ENCODE peak calls at places on chromosomes 16 and 17, in four cellular contexts. Z, Y, F and B are unnamed samples.

GRCh38 chr17:44363613-44364159 is at the start of gene FAM171A2:
- DNase-seq in Z (peak; percentile 81), Y (peak; percentile 57), F (peak; percentile 82), B (peak; percentile 71)

GRCh38 chr17:75390982-75391381 is 14.5 kb downstream of the GRB2 start:
- DNase-seq in Z (no peak), Y (no peak), F (no peak), B (no peak)

GRCh38 chr17:61403846-61404701 is 4.4 kb downstream of the TBX2 start:
- DNase-seq in Z (peak; percentile 74), Y (no peak), F (no peak), B (no peak)

GRCh38 chr16:12421688-12422087 is 382.0 kb downstream of the CPPED1 start:
- DNase-seq in Z (no peak), Y (no peak), F (no peak), B (no peak)

GRCh38 chr17:226773-227580 is 45.5 kb upstream of the DOC2B start:
- DNase-seq in Z (peak; percentile 52), Y (no peak), F (no peak), B (no peak)

GRCh38 chr16:84893849-84894599 is 74.2 kb downstream of the CRISPLD2 start:
- DNase-seq in Z (no peak), Y (no peak), F (no peak), B (no peak)

GRCh38 chr16:5349661-5350060 is 252.1 kb upstream of the EEF2KMT start:
- DNase-seq in Z (no peak), Y (no peak), F (no peak), B (no peak)

GRCh38 chr17:48860034-48860433 is 29.2 kb downstream of the CALCOCO2 start:
- DNase-seq in Z (no peak), Y (no peak), F (no peak), B (no peak)

GRCh38 chr16:89565506-89566372 is 5.3 kb downstream of the RPL13 start:
- DNase-seq in Z (peak; percentile 80), Y (no peak), F (no peak), B (no peak)

GRCh38 chr16:70470927-70471341 is 16.5 kb downstream of the FCSK start:
- DNase-seq in Z (no peak), Y (no peak), F (peak; percentile 59), B (no peak)

GRCh38 chr16:87416826-87417471 is 24.8 kb downstream of the MAP1LC3B start:
- DNase-seq in Z (no peak), Y (no peak), F (peak; percentile 58), B (peak; percentile 23)

GRCh38 chr17:55750750-55751641 is at the start of gene PCTP:
- DNase-seq in Z (peak; percentile 98), Y (peak; percentile 55), F (peak; percentile 93), B (peak; percentile 63)

GRCh38 chr17:56629450-56630187 is 36.1 kb downstream of the NOG start:
- DNase-seq in Z (no peak), Y (no peak), F (peak; percentile 65), B (no peak)

GRCh38 chr16:77183137-77183536 is 7.9 kb upstream of the MON1B start:
- DNase-seq in Z (no peak), Y (no peak), F (no peak), B (no peak)

GRCh38 chr17:43536236-43537088 is 9.7 kb downstream of the ETV4 start:
- DNase-seq in Z (no peak), Y (no peak), F (peak; percentile 54), B (no peak)